ENCODE peak calls at places on chromosome X, in five cellular contexts. Z, V, J, D and L are unnamed samples.

GRCh38 chrX:150983526-150984163 is 510 bp downstream of the HMGB3 start:
- DNase-seq in Z (no peak), V (no peak), J (no peak), D (no peak), L (no peak)

GRCh38 chrX:41559662-41560061 is 112.5 kb downstream of the NYX start:
- DNase-seq in Z (no peak), V (peak), J (no peak), D (no peak), L (no peak)

GRCh38 chrX:108437789-108438623 is at the start of gene COL4A6:
- DNase-seq in Z (peak), V (no peak), J (no peak), D (peak), L (no peak)

GRCh38 chrX:40154229-40154852 is 56.6 kb upstream of the BCOR start:
- DNase-seq in Z (no peak), V (peak), J (no peak), D (peak), L (no peak)

GRCh38 chrX:20260885-20261284 is 5.8 kb downstream of the RPS6KA3 start:
- DNase-seq in Z (no peak), V (no peak), J (peak), D (no peak), L (no peak)

GRCh38 chrX:103774070-103774642 is 2.5 kb upstream of the PLP1 start:
- DNase-seq in Z (no peak), V (no peak), J (peak), D (peak), L (peak)

GRCh38 chrX:39773923-39774803 is 323.6 kb downstream of the BCOR start:
- DNase-seq in Z (no peak), V (no peak), J (no peak), D (no peak), L (no peak)

GRCh38 chrX:132114607-132115006 is 13.2 kb downstream of the FRMD7 start:
- DNase-seq in Z (no peak), V (no peak), J (no peak), D (no peak), L (no peak)

GRCh38 chrX:42778096-42778495 is at the start of gene PPP1R2C:
- DNase-seq in Z (no peak), V (no peak), J (no peak), D (no peak), L (no peak)

GRCh38 chrX:151701071-151701470 is 5.8 kb downstream of the PRRG3 start:
- DNase-seq in Z (no peak), V (no peak), J (no peak), D (no peak), L (no peak)

GRCh38 chrX:97597954-97598353 is 714.2 kb downstream of the RPA4 start:
- DNase-seq in Z (no peak), V (no peak), J (no peak), D (peak), L (peak)

GRCh38 chrX:40153335-40154221 is 55.8 kb upstream of the BCOR start:
- DNase-seq in Z (peak), V (peak), J (peak), D (peak), L (peak)

GRCh38 chrX:111585337-111585736 is 73.9 kb downstream of the SERTM2 start:
- DNase-seq in Z (no peak), V (no peak), J (no peak), D (peak), L (no peak)

GRCh38 chrX:47815901-47816845 is 20.5 kb upstream of the ZNF81 start:
- DNase-seq in Z (no peak), V (no peak), J (no peak), D (no peak), L (no peak)

GRCh38 chrX:56798866-56799864 is 70.1 kb downstream of the NBDY start:
- DNase-seq in Z (peak), V (no peak), J (peak), D (peak), L (no peak)

GRCh38 chrX:38514014-38514854 is 47.1 kb upstream of the TSPAN7 start:
- DNase-seq in Z (no peak), V (peak), J (no peak), D (no peak), L (peak)

GRCh38 chrX:141175786-141176185 is 1.1 kb downstream of the LDOC1 start:
- DNase-seq in Z (no peak), V (no peak), J (no peak), D (no peak), L (no peak)
- H3K4me3 ChIP-seq in Z (peak), V (no peak), J (no peak), D (peak), L (no peak)

GRCh38 chrX:54496936-54497335 is 902 bp upstream of the FGD1 start:
- DNase-seq in Z (no peak), V (no peak), J (no peak), D (no peak), L (no peak)

GRCh38 chrX:54494166-54494969 is 1.7 kb downstream of the FGD1 start:
- DNase-seq in Z (no peak), V (no peak), J (no peak), D (no peak), L (no peak)

GRCh38 chrX:54494970-54495813 is 842 bp downstream of the FGD1 start:
- DNase-seq in Z (no peak), V (no peak), J (no peak), D (peak), L (no peak)

GRCh38 chrX:54495814-54496516 is at the start of gene FGD1:
- DNase-seq in Z (peak), V (no peak), J (no peak), D (peak), L (peak)

GRCh38 chrX:54496517-54496852 is 451 bp upstream of the FGD1 start:
- DNase-seq in Z (no peak), V (no peak), J (no peak), D (no peak), L (no peak)
- H3K4me3 ChIP-seq in Z (peak), V (no peak), J (no peak), D (peak), L (peak)

GRCh38 chrX:139483721-139484120 is 46.8 kb upstream of the F9 start:
- DNase-seq in Z (no peak), V (no peak), J (no peak), D (no peak), L (no peak)
- H3K4me3 ChIP-seq in Z (no peak), V (no peak), J (no peak), D (no peak), L (no peak)

GRCh38 chrX:12865359-12865758 is 1.5 kb upstream of the TLR7 start:
- DNase-seq in Z (no peak), V (no peak), J (no peak), D (no peak), L (no peak)

GRCh38 chrX:12871181-12871580 is 4.3 kb downstream of the TLR7 start:
- DNase-seq in Z (no peak), V (no peak), J (no peak), D (no peak), L (no peak)

GRCh38 chrX:12866451-12867377 is at the start of gene TLR7:
- DNase-seq in Z (no peak), V (no peak), J (peak), D (no peak), L (no peak)

GRCh38 chrX:12867746-12868145 is 874 bp downstream of the TLR7 start:
- DNase-seq in Z (no peak), V (no peak), J (no peak), D (no peak), L (no peak)

GRCh38 chrX:12868747-12869146 is 1.9 kb downstream of the TLR7 start:
- DNase-seq in Z (no peak), V (no peak), J (no peak), D (no peak), L (no peak)
- H3K4me3 ChIP-seq in Z (no peak), V (no peak), J (no peak), D (no peak), L (no peak)

DNA sequence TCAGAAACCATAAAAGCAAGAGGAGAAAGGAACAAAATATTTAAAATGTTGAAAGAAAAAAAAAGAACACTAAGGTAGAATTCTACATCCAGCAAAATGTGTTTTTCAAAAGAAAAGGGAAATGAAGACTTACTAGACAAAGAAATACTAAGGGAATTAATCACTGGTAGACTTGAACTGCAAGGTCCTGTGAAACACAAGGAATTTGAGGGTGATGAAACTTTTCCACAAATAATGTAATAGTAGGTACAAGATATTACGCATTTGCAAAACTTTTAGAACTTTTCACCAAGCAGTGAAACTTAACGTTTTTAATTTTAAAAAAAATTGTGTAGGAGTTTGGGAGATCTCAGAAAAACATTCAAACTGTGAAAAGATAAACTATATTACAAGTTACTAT is 180.3 kb upstream of the MAGEB16 start:
- DNase-seq in Z (no peak), V (no peak), J (no peak), D (no peak), L (no peak)
- H3K4me3 ChIP-seq in Z (no peak), V (no peak), J (no peak), D (no peak), L (no peak)

GRCh38 chrX:115535844-115536243 is 25.1 kb upstream of the PLS3 start:
- DNase-seq in Z (no peak), V (no peak), J (no peak), D (no peak), L (no peak)
- H3K4me3 ChIP-seq in Z (no peak), V (no peak), J (no peak), D (no peak), L (no peak)